ENCODE peak calls at places on chromosome 15, in nine cellular contexts. X is CD8-positive, alpha-beta memory T cell; M is EL; L is fibroblast of the aortic adventitia; O is HFFc6; T is RWPE1; I is tibial nerve; E is HT-29; R is nucleus accumbens. J is an unnamed sample.

GRCh38 chr15:100373037-100373896 is 31.5 kb upstream of the ADAMTS17 start:
- DNase-seq in E (no peak), T (no peak), R (no peak), I (no peak), L (no peak), O (no peak), M (no peak), X (peak; percentile 2), J (no peak)

GRCh38 chr15:100790786-100791265 is 88.8 kb upstream of the ALDH1A3 start:
- DNase-seq in E (no peak), M (no peak), X (no peak), I (no peak), L (no peak), R (no peak), O (no peak), T (no peak), J (no peak)

GRCh38 chr15:35696767-35697231 is 150.8 kb upstream of the DPH6 start:
- DNase-seq in E (peak; percentile 14), T (peak; percentile 74), M (peak; percentile 91), R (no peak), X (no peak), O (peak; percentile 81), I (no peak), L (peak; percentile 75), J (peak; percentile 38)

GRCh38 chr15:70863450-70864218 is 9.7 kb upstream of the LARP6 start:
- DNase-seq in L (peak; percentile 81), R (no peak), M (peak; percentile 85), O (peak; percentile 71), I (no peak), E (peak; percentile 68), X (no peak), T (peak; percentile 88), J (peak; percentile 80)

GRCh38 chr15:39451121-39451698 is 129.7 kb upstream of the THBS1 start:
- DNase-seq in L (no peak), E (no peak), M (no peak), T (no peak), X (no peak), I (no peak), R (no peak), O (no peak), J (no peak)

GRCh38 chr15:91940466-91941381 is 87.2 kb downstream of the SLCO3A1 start:
- DNase-seq in O (no peak), I (no peak), L (no peak), T (peak; percentile 71), R (no peak), E (no peak), X (no peak), M (no peak), J (no peak)

GRCh38 chr15:89088605-89089315 is 504 bp downstream of the ABHD2 start:
- DNase-seq in X (peak; percentile 19), E (no peak), T (no peak), L (no peak), O (no peak), M (no peak), I (no peak), R (no peak), J (peak; percentile 23)

GRCh38 chr15:42324308-42324707 is 35.0 kb upstream of the CAPN3 start:
- DNase-seq in E (no peak), M (peak; percentile 10), L (no peak), X (no peak), O (peak; percentile 39), R (no peak), T (no peak), I (no peak), J (no peak)

GRCh38 chr15:80870893-80871292 is 91.7 kb downstream of the CEMIP start:
- DNase-seq in L (peak; percentile 70), X (no peak), O (no peak), E (no peak), R (no peak), T (no peak), I (no peak), M (peak; percentile 30), J (no peak)

GRCh38 chr15:68599560-68600071 is 20.8 kb downstream of the CORO2B start:
- DNase-seq in T (no peak), I (no peak), R (no peak), O (peak; percentile 91), M (peak; percentile 77), E (no peak), X (no peak), L (peak; percentile 50), J (peak; percentile 71)

GRCh38 chr15:72932461-72932860 is 119.8 kb upstream of the NEO1 start:
- DNase-seq in R (no peak), E (no peak), O (no peak), M (no peak), T (no peak), X (no peak), I (no peak), L (no peak), J (no peak)

GRCh38 chr15:53978248-53978906 is at the start of gene UNC13C:
- DNase-seq in M (no peak), L (peak; percentile 2), T (no peak), X (no peak), E (no peak), O (no peak), R (peak; percentile 22), I (no peak), J (no peak)

GRCh38 chr15:78345726-78346125 is 5.6 kb downstream of the CRABP1 start:
- DNase-seq in L (no peak), T (no peak), E (no peak), I (no peak), X (no peak), R (no peak), O (no peak), M (no peak), J (no peak)

GRCh38 chr15:74038707-74039655 is 43.4 kb downstream of the GOLGA6A start:
- DNase-seq in E (no peak), M (peak; percentile 34), I (no peak), X (no peak), R (no peak), L (peak; percentile 96), O (peak; percentile 27), T (no peak), J (peak; percentile 50)

GRCh38 chr15:70247281-70247680 is 149.6 kb upstream of the TLE3 start:
- DNase-seq in R (no peak), T (no peak), I (no peak), X (no peak), L (no peak), E (no peak), M (no peak), O (no peak), J (no peak)

GRCh38 chr15:22979069-22979698 is 984 bp downstream of the CYFIP1 start:
- DNase-seq in I (no peak), L (peak; percentile 49), R (no peak), M (peak; percentile 63), X (no peak), E (peak; percentile 74), O (peak; percentile 45), T (peak; percentile 70), J (peak; percentile 79)

GRCh38 chr15:100733088-100733487 is 130.7 kb downstream of the ASB7 start:
- DNase-seq in X (no peak), T (no peak), M (peak; percentile 87), O (peak; percentile 86), R (no peak), L (peak; percentile 77), I (no peak), E (peak; percentile 44), J (peak; percentile 58)

GRCh38 chr15:69012761-69013364 is 1.6 kb upstream of the NOX5 start:
- DNase-seq in T (no peak), E (no peak), I (no peak), X (no peak), M (peak; percentile 21), R (no peak), O (no peak), L (no peak), J (no peak)

GRCh38 chr15:68819451-68820204 is 1.1 kb downstream of the ANP32A start:
- DNase-seq in E (peak; percentile 58), M (peak; percentile 65), L (peak; percentile 57), X (peak; percentile 69), I (no peak), O (peak; percentile 48), R (no peak), T (peak; percentile 34), J (peak; percentile 35)

GRCh38 chr15:52733078-52733477 is 53.9 kb upstream of the ATOSA start:
- DNase-seq in R (no peak), X (no peak), O (no peak), M (no peak), L (peak; percentile 49), E (no peak), T (no peak), I (no peak), J (no peak)

GRCh38 chr15:90028376-90028775 is 27.3 kb downstream of the ZNF710 start:
- DNase-seq in X (no peak), I (no peak), M (no peak), L (no peak), R (no peak), T (no peak), O (no peak), E (no peak), J (no peak)

GRCh38 chr15:39596358-39597051 is 15.6 kb downstream of the THBS1 start:
- DNase-seq in I (no peak), M (no peak), X (no peak), E (peak; percentile 42), T (no peak), R (no peak), L (peak; percentile 28), O (peak; percentile 73), J (no peak)

GRCh38 chr15:25426896-25427610 is 11.8 kb downstream of the UBE3A start:
- DNase-seq in M (no peak), R (no peak), I (no peak), T (no peak), L (no peak), O (no peak), X (no peak), E (no peak), J (no peak)

GRCh38 chr15:98941595-98942255 is 65.9 kb downstream of the PGPEP1L start:
- DNase-seq in L (no peak), I (no peak), E (no peak), T (no peak), O (no peak), R (no peak), M (peak; percentile 25), X (no peak), J (no peak)